ENCODE peak calls at places on chromosomes 5 and 9, in eight cellular contexts. One of them, this sample, is unnamed. For H3K27me3, the result is how much of the 10 kb centered on the place peaks cover.

GRCh38 chr5:149069711-149070110 is 6.8 kb upstream of the SH3TC2 start:
- DNase-seq in GM23338: no peak
- DNase-seq in K562: no peak
- DNase-seq in neuronal stem cell: no peak
- DNase-seq in HCT116: no peak
- DNase-seq in cardiac muscle cell: no peak
- DNase-seq in astrocyte: no peak
- DNase-seq in CD4-positive, CD25-positive, alpha-beta regulatory T cell: no peak
- DNase-seq in this sample: no peak

GRCh38 chr9:136270173-136270710 is 24.6 kb upstream of the QSOX2 start:
- DNase-seq in K562: no peak
- DNase-seq in astrocyte: no peak
- DNase-seq in neuronal stem cell: no peak
- DNase-seq in cardiac muscle cell: no peak
- DNase-seq in HCT116: no peak
- DNase-seq in GM23338: no peak
- DNase-seq in CD4-positive, CD25-positive, alpha-beta regulatory T cell: no peak
- DNase-seq in this sample: no peak

GRCh38 chr9:117245225-117245624 is 169.6 kb downstream of the ASTN2 start:
- DNase-seq in CD4-positive, CD25-positive, alpha-beta regulatory T cell: no peak
- DNase-seq in GM23338: no peak
- DNase-seq in astrocyte: no peak
- DNase-seq in neuronal stem cell: no peak
- DNase-seq in cardiac muscle cell: peak
- DNase-seq in HCT116: no peak
- DNase-seq in K562: no peak
- DNase-seq in this sample: no peak

GRCh38 chr9:5459289-5459829 is 9.0 kb downstream of the CD274 start:
- DNase-seq in HCT116: no peak
- DNase-seq in neuronal stem cell: no peak
- DNase-seq in CD4-positive, CD25-positive, alpha-beta regulatory T cell: peak
- DNase-seq in K562: no peak
- DNase-seq in cardiac muscle cell: no peak
- DNase-seq in GM23338: peak
- DNase-seq in astrocyte: peak
- DNase-seq in this sample: no peak

GRCh38 chr9:117744856-117745389 is 40.7 kb downstream of the TLR4 start:
- DNase-seq in astrocyte: peak
- DNase-seq in cardiac muscle cell: peak
- DNase-seq in GM23338: peak
- DNase-seq in K562: no peak
- DNase-seq in neuronal stem cell: peak
- DNase-seq in CD4-positive, CD25-positive, alpha-beta regulatory T cell: no peak
- DNase-seq in HCT116: no peak
- DNase-seq in this sample: no peak

GRCh38 chr5:14871084-14871572 is 450 bp downstream of the ANKH start:
- DNase-seq in K562: peak
- DNase-seq in CD4-positive, CD25-positive, alpha-beta regulatory T cell: peak
- DNase-seq in HCT116: no peak
- DNase-seq in neuronal stem cell: no peak
- DNase-seq in cardiac muscle cell: no peak
- DNase-seq in GM23338: peak
- DNase-seq in astrocyte: no peak
- DNase-seq in this sample: no peak

GRCh38 chr9:127540664-127541041 is 71.4 kb upstream of the STXBP1 start:
- DNase-seq in K562: peak
- DNase-seq in astrocyte: no peak
- DNase-seq in CD4-positive, CD25-positive, alpha-beta regulatory T cell: no peak
- DNase-seq in cardiac muscle cell: no peak
- DNase-seq in GM23338: peak
- DNase-seq in HCT116: no peak
- DNase-seq in neuronal stem cell: no peak
- DNase-seq in this sample: no peak

GRCh38 chr5:173714551-173715428 is 98.3 kb upstream of the BOD1 start:
- DNase-seq in cardiac muscle cell: no peak
- DNase-seq in HCT116: no peak
- DNase-seq in CD4-positive, CD25-positive, alpha-beta regulatory T cell: no peak
- DNase-seq in neuronal stem cell: no peak
- DNase-seq in K562: peak
- DNase-seq in astrocyte: peak
- DNase-seq in GM23338: no peak
- DNase-seq in this sample: peak

GRCh38 chr5:72552041-72552557 is 44.9 kb upstream of the ZNF366 start:
- DNase-seq in K562: no peak
- DNase-seq in HCT116: no peak
- DNase-seq in neuronal stem cell: no peak
- DNase-seq in GM23338: no peak
- DNase-seq in CD4-positive, CD25-positive, alpha-beta regulatory T cell: no peak
- DNase-seq in astrocyte: peak
- DNase-seq in cardiac muscle cell: no peak
- DNase-seq in this sample: no peak

GRCh38 chr5:1138445-1139207 is 26.8 kb upstream of the SLC12A7 start:
- DNase-seq in K562: no peak
- DNase-seq in astrocyte: no peak
- DNase-seq in GM23338: no peak
- DNase-seq in CD4-positive, CD25-positive, alpha-beta regulatory T cell: no peak
- DNase-seq in neuronal stem cell: no peak
- DNase-seq in HCT116: no peak
- DNase-seq in cardiac muscle cell: no peak
- DNase-seq in this sample: no peak

GRCh38 chr5:1139366-1139765 is 27.5 kb upstream of the SLC12A7 start:
- DNase-seq in K562: no peak
- DNase-seq in HCT116: no peak
- DNase-seq in astrocyte: no peak
- DNase-seq in cardiac muscle cell: no peak
- DNase-seq in neuronal stem cell: no peak
- DNase-seq in CD4-positive, CD25-positive, alpha-beta regulatory T cell: no peak
- DNase-seq in GM23338: no peak
- DNase-seq in this sample: no peak

GRCh38 chr5:1140818-1141189 is 28.9 kb upstream of the SLC12A7 start:
- DNase-seq in CD4-positive, CD25-positive, alpha-beta regulatory T cell: no peak
- DNase-seq in neuronal stem cell: no peak
- DNase-seq in cardiac muscle cell: no peak
- DNase-seq in astrocyte: no peak
- DNase-seq in GM23338: no peak
- DNase-seq in HCT116: no peak
- DNase-seq in K562: no peak
- DNase-seq in this sample: no peak

GRCh38 chr5:1140188-1140817 is 28.4 kb upstream of the SLC12A7 start:
- DNase-seq in neuronal stem cell: peak
- DNase-seq in GM23338: peak
- DNase-seq in astrocyte: peak
- DNase-seq in HCT116: peak
- DNase-seq in cardiac muscle cell: peak
- DNase-seq in CD4-positive, CD25-positive, alpha-beta regulatory T cell: peak
- DNase-seq in K562: peak
- DNase-seq in this sample: no peak

GRCh38 chr5:1139806-1140187 is 27.9 kb upstream of the SLC12A7 start:
- DNase-seq in CD4-positive, CD25-positive, alpha-beta regulatory T cell: no peak
- DNase-seq in K562: no peak
- DNase-seq in neuronal stem cell: no peak
- DNase-seq in HCT116: no peak
- DNase-seq in cardiac muscle cell: no peak
- DNase-seq in astrocyte: no peak
- DNase-seq in GM23338: no peak
- DNase-seq in this sample: peak
- H3K27me3 ChIP-seq in CD4-positive, CD25-positive, alpha-beta regulatory T cell: under half
- H3K27me3 ChIP-seq in K562: under half
- H3K27me3 ChIP-seq in neuronal stem cell: under half
- H3K27me3 ChIP-seq in HCT116: under half
- H3K27me3 ChIP-seq in cardiac muscle cell: under half
- H3K27me3 ChIP-seq in astrocyte: under half
- H3K27me3 ChIP-seq in GM23338: under half
- H3K27me3 ChIP-seq in this sample: under half

DNA sequence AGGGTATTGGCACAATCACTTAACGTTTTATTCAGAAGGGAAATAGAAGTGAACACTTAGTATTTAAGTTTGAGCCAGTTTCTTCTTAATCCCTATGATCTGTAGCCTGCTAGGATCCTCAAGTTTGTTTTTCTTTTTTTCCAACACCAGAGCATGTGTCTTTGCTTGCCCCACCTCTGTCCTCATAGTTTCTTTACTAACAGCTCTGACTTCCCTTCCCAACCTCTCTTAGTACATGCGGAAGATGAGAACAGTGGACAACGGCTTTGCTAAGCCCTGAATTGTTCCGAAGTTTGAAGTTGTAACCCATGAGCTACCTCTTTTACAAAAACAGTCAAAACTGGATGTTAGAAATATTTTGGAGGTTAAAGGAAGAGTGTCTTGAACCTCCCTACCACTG is 61.7 kb upstream of the TAF11L2 start:
- DNase-seq in HCT116: no peak
- DNase-seq in cardiac muscle cell: no peak
- DNase-seq in CD4-positive, CD25-positive, alpha-beta regulatory T cell: no peak
- DNase-seq in astrocyte: no peak
- DNase-seq in GM23338: no peak
- DNase-seq in neuronal stem cell: no peak
- DNase-seq in K562: no peak
- DNase-seq in this sample: no peak
- H3K27ac ChIP-seq in HCT116: no peak
- H3K27ac ChIP-seq in cardiac muscle cell: no peak
- H3K27ac ChIP-seq in CD4-positive, CD25-positive, alpha-beta regulatory T cell: no peak
- H3K27ac ChIP-seq in astrocyte: no peak
- H3K27ac ChIP-seq in GM23338: no peak
- H3K27ac ChIP-seq in neuronal stem cell: no peak
- H3K27ac ChIP-seq in K562: no peak
- H3K27ac ChIP-seq in this sample: no peak

GRCh38 chr5:174720612-174721521 is 3.5 kb upstream of the MSX2 start:
- DNase-seq in HCT116: no peak
- DNase-seq in K562: no peak
- DNase-seq in cardiac muscle cell: peak
- DNase-seq in neuronal stem cell: no peak
- DNase-seq in astrocyte: no peak
- DNase-seq in GM23338: peak
- DNase-seq in CD4-positive, CD25-positive, alpha-beta regulatory T cell: no peak
- DNase-seq in this sample: no peak
- H3K27me3 ChIP-seq in HCT116: under half
- H3K27me3 ChIP-seq in K562: under half
- H3K27me3 ChIP-seq in cardiac muscle cell: under half
- H3K27me3 ChIP-seq in neuronal stem cell: half or more
- H3K27me3 ChIP-seq in astrocyte: half or more
- H3K27me3 ChIP-seq in GM23338: half or more
- H3K27me3 ChIP-seq in CD4-positive, CD25-positive, alpha-beta regulatory T cell: half or more
- H3K27me3 ChIP-seq in this sample: under half

DNA sequence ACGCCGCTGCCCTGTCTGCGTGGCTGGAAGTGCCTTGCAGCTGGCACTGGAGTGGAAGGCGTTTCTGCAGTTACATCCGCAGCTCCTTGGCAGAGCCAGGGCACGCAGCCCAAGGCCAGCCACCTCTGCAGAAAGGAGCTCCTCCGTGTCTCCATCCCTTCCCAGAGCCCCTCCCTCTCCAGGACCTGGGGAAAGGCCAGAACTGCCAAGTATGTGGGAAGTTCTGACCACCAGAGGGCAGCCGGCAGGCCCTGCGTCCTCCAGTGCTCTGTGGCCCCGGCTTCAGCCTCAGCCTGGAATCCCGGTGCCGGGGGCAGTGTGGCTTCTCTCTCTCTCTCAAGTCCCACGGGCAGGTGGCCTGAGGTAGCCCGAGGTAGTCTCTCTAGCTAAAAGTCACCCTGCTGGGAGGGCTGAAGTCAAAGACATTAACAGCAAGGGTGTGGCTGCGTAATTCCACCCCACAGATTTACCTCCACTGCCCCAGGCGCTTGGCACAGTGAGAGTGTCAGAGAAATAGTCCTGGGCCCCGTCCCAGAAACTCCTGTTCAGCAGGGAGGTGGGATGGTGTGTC is 101.7 kb upstream of the FCN2 start:
- DNase-seq in GM23338: peak
- DNase-seq in HCT116: peak
- DNase-seq in astrocyte: peak
- DNase-seq in neuronal stem cell: peak
- DNase-seq in CD4-positive, CD25-positive, alpha-beta regulatory T cell: no peak
- DNase-seq in K562: peak
- DNase-seq in cardiac muscle cell: peak
- DNase-seq in this sample: no peak
- H3K27ac ChIP-seq in GM23338: no peak
- H3K27ac ChIP-seq in HCT116: no peak
- H3K27ac ChIP-seq in astrocyte: no peak
- H3K27ac ChIP-seq in neuronal stem cell: no peak
- H3K27ac ChIP-seq in CD4-positive, CD25-positive, alpha-beta regulatory T cell: no peak
- H3K27ac ChIP-seq in K562: no peak
- H3K27ac ChIP-seq in cardiac muscle cell: no peak
- H3K27ac ChIP-seq in this sample: no peak

GRCh38 chr5:1007221-1007680 is 1.4 kb upstream of the NKD2 start:
- DNase-seq in neuronal stem cell: no peak
- DNase-seq in cardiac muscle cell: no peak
- DNase-seq in HCT116: no peak
- DNase-seq in K562: no peak
- DNase-seq in astrocyte: no peak
- DNase-seq in GM23338: peak
- DNase-seq in CD4-positive, CD25-positive, alpha-beta regulatory T cell: no peak
- DNase-seq in this sample: no peak
- H3K27me3 ChIP-seq in neuronal stem cell: half or more
- H3K27me3 ChIP-seq in cardiac muscle cell: half or more
- H3K27me3 ChIP-seq in HCT116: under half
- H3K27me3 ChIP-seq in K562: under half
- H3K27me3 ChIP-seq in astrocyte: half or more
- H3K27me3 ChIP-seq in GM23338: half or more
- H3K27me3 ChIP-seq in CD4-positive, CD25-positive, alpha-beta regulatory T cell: under half
- H3K27me3 ChIP-seq in this sample: half or more

GRCh38 chr9:90880669-90881068 is 79.0 kb downstream of the SYK start:
- DNase-seq in astrocyte: no peak
- DNase-seq in neuronal stem cell: no peak
- DNase-seq in CD4-positive, CD25-positive, alpha-beta regulatory T cell: no peak
- DNase-seq in K562: no peak
- DNase-seq in cardiac muscle cell: no peak
- DNase-seq in GM23338: no peak
- DNase-seq in HCT116: no peak
- DNase-seq in this sample: no peak
- H3K27ac ChIP-seq in astrocyte: no peak
- H3K27ac ChIP-seq in neuronal stem cell: no peak
- H3K27ac ChIP-seq in CD4-positive, CD25-positive, alpha-beta regulatory T cell: no peak
- H3K27ac ChIP-seq in K562: no peak
- H3K27ac ChIP-seq in cardiac muscle cell: no peak
- H3K27ac ChIP-seq in GM23338: no peak
- H3K27ac ChIP-seq in HCT116: no peak
- H3K27ac ChIP-seq in this sample: no peak

GRCh38 chr5:6309949-6310348 is 68.4 kb downstream of the MED10 start:
- DNase-seq in neuronal stem cell: no peak
- DNase-seq in CD4-positive, CD25-positive, alpha-beta regulatory T cell: no peak
- DNase-seq in HCT116: no peak
- DNase-seq in cardiac muscle cell: no peak
- DNase-seq in K562: no peak
- DNase-seq in astrocyte: no peak
- DNase-seq in GM23338: no peak
- DNase-seq in this sample: no peak
- H3K27me3 ChIP-seq in neuronal stem cell: under half
- H3K27me3 ChIP-seq in CD4-positive, CD25-positive, alpha-beta regulatory T cell: under half
- H3K27me3 ChIP-seq in HCT116: under half
- H3K27me3 ChIP-seq in cardiac muscle cell: under half
- H3K27me3 ChIP-seq in K562: under half
- H3K27me3 ChIP-seq in astrocyte: under half
- H3K27me3 ChIP-seq in GM23338: half or more
- H3K27me3 ChIP-seq in this sample: under half